ENCODE peak calls at places on chromosomes 2 and 18, in five cellular contexts. X is A549, I is upper lobe of right lung, E is left lung, A is GM12865. O is an unnamed sample.

GRCh38 chr2:65129276-65129612 is 662 bp downstream of the RAB1A start:
- DNase-seq in X (no peak), I (no peak), E (no peak), A (no peak), O (no peak)

GRCh38 chr18:67302043-67302442 is 214.5 kb downstream of the DSEL start:
- DNase-seq in X (no peak), I (no peak), E (no peak), A (no peak), O (no peak)

GRCh38 chr18:23784811-23785245 is 95.6 kb downstream of the LAMA3 start:
- DNase-seq in X (no peak), I (no peak), E (no peak), A (no peak), O (peak)

GRCh38 chr2:233051241-233052149 is 8.6 kb upstream of the INPP5D start:
- DNase-seq in X (no peak), I (peak), E (peak), A (no peak), O (no peak)

GRCh38 chr2:182915369-182916326 is 49.2 kb upstream of the FRZB start:
- DNase-seq in X (no peak), I (no peak), E (no peak), A (no peak), O (peak)

GRCh38 chr2:2178921-2179320 is 152.2 kb downstream of the MYT1L start:
- DNase-seq in X (no peak), I (no peak), E (no peak), A (no peak), O (no peak)

GRCh38 chr2:221254281-221254680 is 317.8 kb downstream of the EPHA4 start:
- DNase-seq in X (no peak), I (no peak), E (peak), A (no peak), O (no peak)

GRCh38 chr18:79524181-79525078 is 128.7 kb downstream of the NFATC1 start:
- DNase-seq in X (no peak), I (peak), E (peak), A (peak), O (no peak)

GRCh38 chr2:27954771-27955384 is 64.3 kb downstream of the BABAM2 start:
- DNase-seq in X (peak), I (no peak), E (peak), A (peak), O (peak)
- TF ChIP-seq CTCF in X (peak), I (peak), E (peak), A (no peak), O (peak)

DNA sequence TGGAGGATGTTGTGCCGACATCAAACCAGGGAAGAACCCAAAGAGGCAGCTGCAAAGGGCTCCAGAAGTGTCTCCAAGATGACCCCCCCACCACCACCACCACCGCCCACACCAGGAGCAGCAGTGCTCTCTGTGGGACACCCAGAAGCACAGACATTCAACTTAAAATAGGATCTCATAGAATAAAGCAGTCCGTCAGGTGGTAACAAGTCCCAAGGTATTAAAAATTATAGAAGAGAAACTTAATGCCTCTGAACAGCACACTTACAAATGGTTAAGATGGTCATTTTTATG is 155.5 kb upstream of the ID2 start:
- DNase-seq in X (no peak), I (no peak), E (no peak), A (no peak), O (no peak)
- TF ChIP-seq CTCF in X (no peak), I (no peak), E (no peak), A (no peak), O (no peak)

DNA sequence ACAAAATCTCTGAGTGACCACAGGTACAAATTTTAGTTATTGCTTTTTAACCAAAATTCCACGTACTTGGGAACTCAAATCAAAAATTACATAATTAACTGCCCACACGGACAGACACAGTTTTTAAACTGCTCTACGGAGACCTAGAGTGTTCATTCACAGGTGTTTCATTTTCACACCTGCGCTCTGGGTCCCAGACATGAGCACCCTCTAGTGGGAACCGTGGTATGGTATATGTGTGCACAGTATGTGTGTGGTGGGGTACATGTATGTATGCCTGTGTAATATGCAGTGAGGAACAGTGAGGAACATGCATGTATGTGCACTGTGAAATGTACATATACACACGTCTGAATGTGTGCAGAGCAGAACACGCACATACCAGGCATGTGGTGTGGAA is 65.0 kb downstream of the PPP4R1 start:
- DNase-seq in X (no peak), I (no peak), E (no peak), A (peak), O (no peak)
- TF ChIP-seq CTCF in X (no peak), I (no peak), E (no peak), A (peak), O (peak)

GRCh38 chr2:74267068-74267467 is 68.7 kb downstream of the MTHFD2 start:
- DNase-seq in X (peak), I (no peak), E (no peak), A (peak), O (no peak)
- TF ChIP-seq CTCF in X (peak), I (peak), E (no peak), A (peak), O (no peak)

GRCh38 chr2:120204945-120205670 is 18.1 kb downstream of the TMEM185B start:
- DNase-seq in X (no peak), I (no peak), E (no peak), A (no peak), O (no peak)

GRCh38 chr2:120204022-120204405 is 19.2 kb downstream of the TMEM185B start:
- DNase-seq in X (no peak), I (no peak), E (no peak), A (no peak), O (no peak)

GRCh38 chr2:120204417-120204816 is 18.8 kb downstream of the TMEM185B start:
- DNase-seq in X (no peak), I (no peak), E (no peak), A (no peak), O (no peak)

GRCh38 chr2:120203341-120204021 is 19.7 kb downstream of the TMEM185B start:
- DNase-seq in X (no peak), I (peak), E (no peak), A (no peak), O (no peak)

GRCh38 chr2:120205901-120206581 is 17.2 kb downstream of the TMEM185B start:
- DNase-seq in X (no peak), I (no peak), E (no peak), A (peak), O (no peak)
- TF ChIP-seq CTCF in X (peak), I (peak), E (peak), A (peak), O (peak)

GRCh38 chr18:61658431-61658830 is 234.4 kb downstream of the RNF152 start:
- DNase-seq in X (no peak), I (no peak), E (no peak), A (no peak), O (no peak)
- TF ChIP-seq CTCF in X (no peak), I (no peak), E (no peak), A (no peak), O (no peak)